ENCODE peak calls at places on chromosomes 3 and 15, in seven cellular contexts. One of them, this sample, is unnamed.

GRCh38 chr15:78120523-78120922 is 10.7 kb downstream of the CIB2 start:
- DNase-seq in CD8-positive, alpha-beta memory T cell: no peak
- DNase-seq in heart left ventricle: no peak
- DNase-seq in H9: peak; percentile 43
- DNase-seq in CD8-positive, alpha-beta T cell: no peak
- DNase-seq in WERI-Rb-1: peak; percentile 94
- DNase-seq in SJSA1: no peak
- DNase-seq in this sample: peak; percentile 37

GRCh38 chr3:53238051-53238850 is 17.6 kb downstream of the TKT start:
- DNase-seq in CD8-positive, alpha-beta memory T cell: no peak
- DNase-seq in heart left ventricle: no peak
- DNase-seq in H9: no peak
- DNase-seq in CD8-positive, alpha-beta T cell: no peak
- DNase-seq in WERI-Rb-1: no peak
- DNase-seq in SJSA1: peak; percentile 82
- DNase-seq in this sample: no peak

GRCh38 chr3:29164825-29165224 is 116.0 kb upstream of the RBMS3 start:
- DNase-seq in CD8-positive, alpha-beta memory T cell: no peak
- DNase-seq in heart left ventricle: no peak
- DNase-seq in H9: no peak
- DNase-seq in CD8-positive, alpha-beta T cell: no peak
- DNase-seq in WERI-Rb-1: no peak
- DNase-seq in SJSA1: no peak
- DNase-seq in this sample: no peak

GRCh38 chr3:30145281-30145680 is 461.1 kb upstream of the TGFBR2 start:
- DNase-seq in CD8-positive, alpha-beta memory T cell: no peak
- DNase-seq in heart left ventricle: no peak
- DNase-seq in H9: no peak
- DNase-seq in CD8-positive, alpha-beta T cell: no peak
- DNase-seq in WERI-Rb-1: no peak
- DNase-seq in SJSA1: no peak
- DNase-seq in this sample: no peak

GRCh38 chr3:131789188-131789587 is 245.6 kb downstream of the CPNE4 start:
- DNase-seq in CD8-positive, alpha-beta memory T cell: no peak
- DNase-seq in heart left ventricle: no peak
- DNase-seq in H9: no peak
- DNase-seq in CD8-positive, alpha-beta T cell: no peak
- DNase-seq in WERI-Rb-1: no peak
- DNase-seq in SJSA1: no peak
- DNase-seq in this sample: no peak

GRCh38 chr3:176561826-176562225 is 635.5 kb downstream of the TBL1XR1 start:
- DNase-seq in CD8-positive, alpha-beta memory T cell: no peak
- DNase-seq in heart left ventricle: no peak
- DNase-seq in H9: no peak
- DNase-seq in CD8-positive, alpha-beta T cell: no peak
- DNase-seq in WERI-Rb-1: no peak
- DNase-seq in SJSA1: no peak
- DNase-seq in this sample: no peak

GRCh38 chr15:101149864-101150722 is 101.8 kb downstream of the CHSY1 start:
- DNase-seq in CD8-positive, alpha-beta memory T cell: no peak
- DNase-seq in heart left ventricle: no peak
- DNase-seq in H9: no peak
- DNase-seq in CD8-positive, alpha-beta T cell: no peak
- DNase-seq in WERI-Rb-1: no peak
- DNase-seq in SJSA1: no peak
- DNase-seq in this sample: no peak

GRCh38 chr15:69059170-69059943 is 44.9 kb downstream of the NOX5 start:
- DNase-seq in CD8-positive, alpha-beta memory T cell: peak; percentile 53
- DNase-seq in heart left ventricle: peak; percentile 87
- DNase-seq in H9: peak; percentile 87
- DNase-seq in CD8-positive, alpha-beta T cell: peak; percentile 43
- DNase-seq in WERI-Rb-1: peak; percentile 91
- DNase-seq in SJSA1: peak; percentile 89
- DNase-seq in this sample: peak; percentile 48

GRCh38 chr15:68812069-68812468 is 8.6 kb downstream of the ANP32A start:
- DNase-seq in CD8-positive, alpha-beta memory T cell: no peak
- DNase-seq in heart left ventricle: no peak
- DNase-seq in H9: no peak
- DNase-seq in CD8-positive, alpha-beta T cell: no peak
- DNase-seq in WERI-Rb-1: no peak
- DNase-seq in SJSA1: peak; percentile 32
- DNase-seq in this sample: no peak

GRCh38 chr15:90829942-90830440 is 38.4 kb upstream of the FURIN start:
- DNase-seq in CD8-positive, alpha-beta memory T cell: peak; percentile 29
- DNase-seq in heart left ventricle: peak; percentile 38
- DNase-seq in H9: no peak
- DNase-seq in CD8-positive, alpha-beta T cell: no peak
- DNase-seq in WERI-Rb-1: no peak
- DNase-seq in SJSA1: peak; percentile 90
- DNase-seq in this sample: peak; percentile 26

GRCh38 chr15:31934821-31935220 is 95.5 kb upstream of the CHRNA7 start:
- DNase-seq in CD8-positive, alpha-beta memory T cell: no peak
- DNase-seq in heart left ventricle: no peak
- DNase-seq in H9: no peak
- DNase-seq in CD8-positive, alpha-beta T cell: no peak
- DNase-seq in WERI-Rb-1: no peak
- DNase-seq in SJSA1: no peak
- DNase-seq in this sample: no peak

GRCh38 chr3:81760215-81760614 is 1.2 kb downstream of the GBE1 start:
- DNase-seq in CD8-positive, alpha-beta memory T cell: no peak
- DNase-seq in heart left ventricle: no peak
- DNase-seq in H9: no peak
- DNase-seq in CD8-positive, alpha-beta T cell: no peak
- DNase-seq in WERI-Rb-1: no peak
- DNase-seq in SJSA1: no peak
- DNase-seq in this sample: no peak

GRCh38 chr3:53822331-53822741 is 23.9 kb downstream of the CHDH start:
- DNase-seq in CD8-positive, alpha-beta memory T cell: no peak
- DNase-seq in heart left ventricle: no peak
- DNase-seq in H9: no peak
- DNase-seq in CD8-positive, alpha-beta T cell: no peak
- DNase-seq in WERI-Rb-1: no peak
- DNase-seq in SJSA1: no peak
- DNase-seq in this sample: no peak

GRCh38 chr15:90419738-90420487 is 31.9 kb downstream of the IQGAP1 start:
- DNase-seq in CD8-positive, alpha-beta memory T cell: no peak
- DNase-seq in heart left ventricle: no peak
- DNase-seq in H9: no peak
- DNase-seq in CD8-positive, alpha-beta T cell: no peak
- DNase-seq in WERI-Rb-1: no peak
- DNase-seq in SJSA1: no peak
- DNase-seq in this sample: peak; percentile 62

GRCh38 chr15:57033715-57034439 is 115.4 kb downstream of the TCF12 start:
- DNase-seq in CD8-positive, alpha-beta memory T cell: no peak
- DNase-seq in heart left ventricle: no peak
- DNase-seq in H9: no peak
- DNase-seq in CD8-positive, alpha-beta T cell: no peak
- DNase-seq in WERI-Rb-1: no peak
- DNase-seq in SJSA1: no peak
- DNase-seq in this sample: no peak

GRCh38 chr15:101123222-101123910 is 128.5 kb downstream of the CHSY1 start:
- DNase-seq in CD8-positive, alpha-beta memory T cell: no peak
- DNase-seq in heart left ventricle: no peak
- DNase-seq in H9: no peak
- DNase-seq in CD8-positive, alpha-beta T cell: no peak
- DNase-seq in WERI-Rb-1: no peak
- DNase-seq in SJSA1: peak; percentile 73
- DNase-seq in this sample: no peak

DNA sequence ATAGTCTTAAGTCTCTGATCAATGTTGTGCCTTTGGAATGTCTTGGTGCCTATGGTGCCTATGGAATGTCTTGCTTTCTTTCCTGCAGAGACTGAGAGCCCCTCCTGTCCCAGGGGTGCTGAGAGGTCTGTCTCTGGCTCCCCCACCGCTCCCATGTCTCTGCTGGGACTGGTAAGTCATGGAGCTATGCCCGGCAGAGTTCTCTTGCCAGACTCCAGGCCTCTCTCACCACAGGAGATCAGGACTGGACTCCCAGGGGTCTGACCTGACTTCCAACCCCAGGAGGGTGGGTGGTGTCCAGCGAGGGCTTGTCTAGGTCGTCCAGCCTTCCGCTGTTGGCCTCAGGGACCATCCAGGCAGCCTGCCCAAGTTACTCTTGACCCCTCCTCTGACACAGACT is 14.0 kb upstream of the CYP11A1 start:
- DNase-seq in CD8-positive, alpha-beta memory T cell: no peak
- DNase-seq in heart left ventricle: no peak
- DNase-seq in H9: peak; percentile 23
- DNase-seq in CD8-positive, alpha-beta T cell: no peak
- DNase-seq in WERI-Rb-1: no peak
- DNase-seq in SJSA1: no peak
- DNase-seq in this sample: no peak
- H3K27ac ChIP-seq in CD8-positive, alpha-beta memory T cell: no peak overlapping the region
- H3K27ac ChIP-seq in heart left ventricle: no peak overlapping the region
- H3K27ac ChIP-seq in H9: no peak overlapping the region
- H3K27ac ChIP-seq in CD8-positive, alpha-beta T cell: no peak overlapping the region
- H3K27ac ChIP-seq in WERI-Rb-1: no peak overlapping the region
- H3K27ac ChIP-seq in SJSA1: no peak overlapping the region
- H3K27ac ChIP-seq in this sample: no peak overlapping the region

GRCh38 chr3:15319127-15319526 is 13.3 kb downstream of the SH3BP5 start:
- DNase-seq in CD8-positive, alpha-beta memory T cell: no peak
- DNase-seq in heart left ventricle: no peak
- DNase-seq in H9: no peak
- DNase-seq in CD8-positive, alpha-beta T cell: no peak
- DNase-seq in WERI-Rb-1: no peak
- DNase-seq in SJSA1: no peak
- DNase-seq in this sample: no peak
- H3K27ac ChIP-seq in CD8-positive, alpha-beta memory T cell: no peak overlapping the region
- H3K27ac ChIP-seq in heart left ventricle: peak overlapping the region; percentile 58
- H3K27ac ChIP-seq in H9: no peak overlapping the region
- H3K27ac ChIP-seq in CD8-positive, alpha-beta T cell: no peak overlapping the region
- H3K27ac ChIP-seq in WERI-Rb-1: no peak overlapping the region
- H3K27ac ChIP-seq in SJSA1: peak overlapping the region; percentile 6
- H3K27ac ChIP-seq in this sample: peak overlapping the region; percentile 91

DNA sequence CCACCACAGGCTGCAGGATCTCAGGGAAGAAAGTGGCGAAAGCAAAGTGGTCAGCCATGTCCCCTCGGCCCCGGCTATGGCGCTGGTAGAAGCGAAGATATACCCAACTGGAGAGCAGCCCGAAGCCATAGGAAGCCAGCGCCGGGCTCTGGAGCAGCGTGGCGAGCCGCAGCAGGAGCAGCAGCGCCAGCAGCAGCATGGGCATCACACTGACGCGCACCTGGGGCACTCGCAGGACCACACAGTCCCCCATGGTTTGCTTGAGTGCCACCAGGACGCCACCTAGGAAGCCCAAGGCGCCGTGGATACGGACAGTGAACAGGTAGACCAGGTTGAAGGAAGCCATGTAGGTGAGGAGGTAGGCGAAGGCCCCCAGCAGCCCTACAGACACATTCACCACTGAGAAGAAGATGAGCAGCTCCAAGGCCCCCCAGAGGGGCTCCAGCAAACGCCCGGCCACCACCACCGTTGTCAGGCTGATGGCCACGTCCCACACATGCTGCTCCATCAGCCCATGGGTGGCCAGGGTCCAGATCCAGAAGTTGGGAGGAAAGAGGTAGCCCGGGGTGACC is 880 bp downstream of the TMEM115 start:
- DNase-seq in CD8-positive, alpha-beta memory T cell: no peak
- DNase-seq in heart left ventricle: no peak
- DNase-seq in H9: no peak
- DNase-seq in CD8-positive, alpha-beta T cell: no peak
- DNase-seq in WERI-Rb-1: no peak
- DNase-seq in SJSA1: no peak
- DNase-seq in this sample: no peak
- H3K27ac ChIP-seq in CD8-positive, alpha-beta memory T cell: peak overlapping the region; percentile 76
- H3K27ac ChIP-seq in heart left ventricle: no peak overlapping the region
- H3K27ac ChIP-seq in H9: no peak overlapping the region
- H3K27ac ChIP-seq in CD8-positive, alpha-beta T cell: peak overlapping the region; percentile 58
- H3K27ac ChIP-seq in WERI-Rb-1: peak overlapping the region; percentile 84
- H3K27ac ChIP-seq in SJSA1: peak overlapping the region; percentile 27
- H3K27ac ChIP-seq in this sample: peak overlapping the region; percentile 97

GRCh38 chr15:88985547-88986393 is 72.6 kb upstream of the MFGE8 start:
- DNase-seq in CD8-positive, alpha-beta memory T cell: no peak
- DNase-seq in heart left ventricle: no peak
- DNase-seq in H9: peak; percentile 94
- DNase-seq in CD8-positive, alpha-beta T cell: no peak
- DNase-seq in WERI-Rb-1: no peak
- DNase-seq in SJSA1: no peak
- DNase-seq in this sample: no peak

GRCh38 chr15:88989578-88989977 is 76.4 kb upstream of the MFGE8 start:
- DNase-seq in CD8-positive, alpha-beta memory T cell: no peak
- DNase-seq in heart left ventricle: no peak
- DNase-seq in H9: no peak
- DNase-seq in CD8-positive, alpha-beta T cell: no peak
- DNase-seq in WERI-Rb-1: no peak
- DNase-seq in SJSA1: no peak
- DNase-seq in this sample: no peak

GRCh38 chr15:88987590-88987950 is 74.4 kb upstream of the MFGE8 start:
- DNase-seq in CD8-positive, alpha-beta memory T cell: no peak
- DNase-seq in heart left ventricle: no peak
- DNase-seq in H9: no peak
- DNase-seq in CD8-positive, alpha-beta T cell: no peak
- DNase-seq in WERI-Rb-1: no peak
- DNase-seq in SJSA1: no peak
- DNase-seq in this sample: no peak

GRCh38 chr15:88987951-88988671 is 74.9 kb upstream of the MFGE8 start:
- DNase-seq in CD8-positive, alpha-beta memory T cell: no peak
- DNase-seq in heart left ventricle: no peak
- DNase-seq in H9: peak; percentile 72
- DNase-seq in CD8-positive, alpha-beta T cell: no peak
- DNase-seq in WERI-Rb-1: no peak
- DNase-seq in SJSA1: peak; percentile 77
- DNase-seq in this sample: no peak

DNA sequence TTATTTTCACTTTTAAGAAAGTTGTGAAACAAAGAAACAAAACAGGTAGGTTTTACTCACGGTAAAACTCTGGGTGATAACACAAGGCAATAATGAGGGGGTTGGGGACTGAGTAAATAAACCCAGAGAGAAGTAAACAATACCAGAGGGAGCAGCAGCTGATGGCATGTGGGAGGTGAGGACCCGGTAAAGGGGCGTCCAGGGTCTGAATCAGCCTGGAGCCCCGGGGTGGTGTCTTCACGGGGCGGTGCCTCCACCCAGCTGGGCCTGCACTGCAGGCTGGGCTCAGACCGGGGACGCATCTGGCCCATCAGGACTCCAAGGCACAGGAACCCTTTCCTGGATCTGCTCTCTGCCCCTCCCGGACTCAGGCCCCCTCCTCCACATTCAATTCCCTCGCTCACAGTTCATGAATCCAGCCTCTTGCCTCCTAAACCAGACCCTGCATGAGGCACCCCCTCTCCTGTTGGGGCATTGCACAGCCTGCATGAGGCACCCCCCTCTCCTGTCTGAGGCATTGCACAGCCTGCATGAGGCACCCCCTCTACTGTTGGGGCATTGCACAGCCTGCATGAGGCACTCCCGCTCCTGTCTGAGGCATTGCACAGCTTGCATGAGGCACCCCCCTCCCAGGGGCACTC is 73.9 kb upstream of the MFGE8 start:
- DNase-seq in CD8-positive, alpha-beta memory T cell: no peak
- DNase-seq in heart left ventricle: no peak
- DNase-seq in H9: no peak
- DNase-seq in CD8-positive, alpha-beta T cell: no peak
- DNase-seq in WERI-Rb-1: no peak
- DNase-seq in SJSA1: no peak
- DNase-seq in this sample: no peak
- H3K27ac ChIP-seq in CD8-positive, alpha-beta memory T cell: peak overlapping the region; percentile 51
- H3K27ac ChIP-seq in heart left ventricle: no peak overlapping the region
- H3K27ac ChIP-seq in H9: peak overlapping the region; percentile 80
- H3K27ac ChIP-seq in CD8-positive, alpha-beta T cell: no peak overlapping the region
- H3K27ac ChIP-seq in WERI-Rb-1: no peak overlapping the region
- H3K27ac ChIP-seq in SJSA1: peak overlapping the region; percentile 75
- H3K27ac ChIP-seq in this sample: no peak overlapping the region